ENCODE peak calls at places on chromosomes 16 and 17, in eight cellular contexts. R is RPMI7951; Q is fibroblast of pulmonary artery; X is activated CD4-positive, alpha-beta T cell treated with anti-CD3 and anti-CD28 coated beads, Interleukin-2, amount 50 U/mL, for 4 hours; B is central memory CD4-positive, alpha-beta T cell; S is NCI-H1092; E is activated T-cell treated with anti-CD3 and anti-CD28 coated beads for 1 hour; O is AG09319. H is an unnamed sample.

GRCh38 chr17:37519241-37519985 is 29.7 kb downstream of the DUSP14 start:
- DNase-seq in X (no peak), S (no peak), E (no peak), O (no peak), Q (no peak), B (no peak), R (peak), H (no peak)

GRCh38 chr16:23478566-23478965 is 25.6 kb upstream of the COG7 start:
- DNase-seq in R (no peak), X (no peak), E (no peak), B (no peak), O (no peak), S (no peak), Q (no peak), H (no peak)

GRCh38 chr17:18000044-18000443 is 27.4 kb downstream of the DRC3 start:
- DNase-seq in B (no peak), E (no peak), S (no peak), R (no peak), X (no peak), Q (no peak), O (no peak), H (no peak)

GRCh38 chr17:6078370-6078950 is 8.3 kb downstream of the WSCD1 start:
- DNase-seq in R (peak), Q (no peak), X (no peak), E (no peak), O (no peak), S (no peak), B (no peak), H (no peak)

GRCh38 chr16:49484936-49485335 is 111.3 kb downstream of the C16orf78 start:
- DNase-seq in B (no peak), S (no peak), E (no peak), Q (no peak), O (no peak), R (no peak), X (no peak), H (no peak)

GRCh38 chr16:81939164-81940067 is 71.9 kb downstream of the SDR42E1 start:
- DNase-seq in S (no peak), E (no peak), O (no peak), X (no peak), R (peak), B (no peak), Q (no peak), H (no peak)

GRCh38 chr17:48149174-48150106 is 41.9 kb downstream of the SNX11 start:
- DNase-seq in S (peak), R (no peak), E (no peak), B (no peak), Q (peak), X (no peak), O (no peak), H (no peak)

GRCh38 chr16:11201498-11202259 is 54.3 kb downstream of the SOCS1 start:
- DNase-seq in X (no peak), R (peak), O (peak), S (no peak), Q (peak), B (no peak), E (no peak), H (peak)

GRCh38 chr16:64982581-64982980 is 139.3 kb downstream of the CDH11 start:
- DNase-seq in X (no peak), E (no peak), O (peak), S (no peak), Q (no peak), R (no peak), B (no peak), H (no peak)

GRCh38 chr17:77369544-77369971 is 228.8 kb downstream of the SEC14L1 start:
- DNase-seq in R (no peak), S (no peak), X (no peak), B (no peak), Q (no peak), O (no peak), E (no peak), H (no peak)

GRCh38 chr16:28320741-28321140 is 28.4 kb downstream of the SBK1 start:
- DNase-seq in O (no peak), Q (no peak), S (no peak), R (no peak), E (no peak), B (no peak), X (no peak), H (no peak)

GRCh38 chr16:89322381-89323119 is 105.0 kb downstream of the ZNF778 start:
- DNase-seq in R (peak), Q (peak), S (peak), X (no peak), B (no peak), O (peak), E (no peak), H (peak)

GRCh38 chr16:3637371-3637923 is 17.0 kb upstream of the DNASE1 start:
- DNase-seq in S (no peak), B (no peak), O (no peak), E (peak), R (no peak), X (peak), Q (peak), H (no peak)

GRCh38 chr17:6507535-6507934 is 48.8 kb downstream of the PITPNM3 start:
- DNase-seq in B (no peak), E (no peak), R (peak), X (no peak), O (peak), Q (peak), S (no peak), H (peak)

GRCh38 chr17:29190039-29190438 is 9.8 kb upstream of the MYO18A start:
- DNase-seq in R (no peak), S (no peak), O (no peak), E (no peak), Q (no peak), X (no peak), B (no peak), H (no peak)

GRCh38 chr17:57989011-57989345 is 924 bp upstream of the VEZF1 start:
- DNase-seq in S (no peak), Q (peak), X (no peak), B (no peak), R (peak), O (no peak), E (no peak), H (no peak)

GRCh38 chr17:67151717-67152116 is 93.3 kb downstream of the HELZ start:
- DNase-seq in B (no peak), E (no peak), Q (peak), S (no peak), R (no peak), O (no peak), X (no peak), H (peak)

GRCh38 chr17:77110006-77110374 is 30.8 kb upstream of the SEC14L1 start:
- DNase-seq in B (no peak), Q (peak), O (no peak), S (no peak), X (no peak), R (peak), E (no peak), H (no peak)